ENCODE peak calls at places on chromosomes 3 and 15, in ten cellular contexts. M, A, Q, W, U, B, O, K, S and J are unnamed samples.

GRCh38 chr15:89330119-89330518 is 4.5 kb downstream of the POLG start:
- DNase-seq in W (no peak), U (no peak), S (no peak), Q (no peak), M (no peak), A (no peak), O (no peak), K (no peak), B (peak; percentile 29), J (no peak)

GRCh38 chr3:152399374-152399773 is 130.6 kb downstream of the MBNL1 start:
- DNase-seq in W (peak; percentile 56), O (peak; percentile 62), S (no peak), A (peak; percentile 61), U (peak; percentile 27), B (no peak), K (no peak), Q (no peak), M (no peak), J (no peak)

GRCh38 chr3:161295325-161295724 is 74.2 kb downstream of the NMD3 start:
- DNase-seq in Q (no peak), A (no peak), O (peak; percentile 43), M (no peak), B (no peak), K (no peak), W (peak; percentile 60), S (no peak), U (no peak), J (no peak)

GRCh38 chr3:154758109-154758868 is 321.8 kb upstream of the MME start:
- DNase-seq in A (peak; percentile 82), U (peak; percentile 16), K (no peak), Q (peak; percentile 19), O (peak; percentile 66), W (peak; percentile 65), S (peak; percentile 11), B (no peak), M (peak; percentile 25), J (peak; percentile 16)

GRCh38 chr3:170420307-170420821 is 1.7 kb downstream of the CLDN11 start:
- DNase-seq in K (no peak), W (no peak), O (peak; percentile 68), B (no peak), M (peak; percentile 68), U (no peak), A (peak; percentile 48), S (no peak), Q (no peak), J (no peak)

GRCh38 chr3:31274406-31275024 is 258.2 kb upstream of the STT3B start:
- DNase-seq in W (peak; percentile 30), S (no peak), B (no peak), A (no peak), U (no peak), Q (no peak), M (no peak), K (no peak), O (no peak), J (no peak)

GRCh38 chr3:25664066-25664809 is 469 bp downstream of the TOP2B start:
- DNase-seq in W (peak; percentile 46), S (peak; percentile 73), U (peak; percentile 77), M (peak; percentile 72), A (peak; percentile 39), Q (no peak), B (peak; percentile 77), O (peak; percentile 48), K (peak; percentile 68), J (no peak)

GRCh38 chr3:78204977-78205376 is 1165.1 kb downstream of the ROBO2 start:
- DNase-seq in A (peak; percentile 60), B (no peak), W (peak; percentile 81), S (peak; percentile 57), U (no peak), Q (peak; percentile 9), K (no peak), M (peak; percentile 46), O (peak; percentile 61), J (no peak)

GRCh38 chr15:80560601-80561025 is 134.5 kb upstream of the ABHD17C start:
- DNase-seq in O (peak; percentile 58), Q (no peak), K (no peak), B (no peak), W (no peak), A (no peak), M (no peak), S (no peak), U (peak; percentile 32), J (no peak)

GRCh38 chr15:40048155-40048792 is 9.3 kb upstream of the SRP14 start:
- DNase-seq in K (no peak), M (no peak), A (no peak), U (no peak), O (no peak), W (no peak), S (no peak), Q (no peak), B (no peak), J (peak; percentile 89)

GRCh38 chr3:110272525-110272924 is 799.1 kb upstream of the NECTIN3 start:
- DNase-seq in O (no peak), U (no peak), W (no peak), K (no peak), S (peak; percentile 52), Q (no peak), A (no peak), M (peak; percentile 29), B (no peak), J (no peak)

GRCh38 chr3:187773233-187773962 is 28.1 kb upstream of the BCL6 start:
- DNase-seq in K (no peak), Q (no peak), A (no peak), S (no peak), U (no peak), W (no peak), O (no peak), M (no peak), B (no peak), J (no peak)

GRCh38 chr3:25863011-25863415 is 73.1 kb downstream of the OXSM start:
- DNase-seq in K (no peak), A (no peak), S (no peak), M (no peak), W (no peak), Q (no peak), O (no peak), B (no peak), U (no peak), J (no peak)

GRCh38 chr3:129001817-129002572 is 891 bp downstream of the EFCC1 start:
- DNase-seq in S (peak; percentile 51), O (peak; percentile 26), K (no peak), A (no peak), U (no peak), W (no peak), Q (no peak), B (no peak), M (peak; percentile 73), J (no peak)

GRCh38 chr3:80367149-80367548 is 599.4 kb upstream of the ROBO1 start:
- DNase-seq in B (no peak), Q (no peak), A (no peak), W (no peak), O (no peak), S (no peak), K (no peak), U (no peak), M (peak; percentile 2), J (no peak)

GRCh38 chr3:101521251-101521701 is 8.3 kb upstream of the SENP7 start:
- DNase-seq in Q (no peak), U (peak; percentile 18), O (no peak), M (no peak), K (no peak), W (no peak), A (no peak), S (no peak), B (no peak), J (peak; percentile 59)

GRCh38 chr15:57439128-57440030 is 63.1 kb downstream of the CGNL1 start:
- DNase-seq in U (peak; percentile 6), A (no peak), K (no peak), O (no peak), B (no peak), W (no peak), S (no peak), Q (no peak), M (no peak), J (no peak)

DNA sequence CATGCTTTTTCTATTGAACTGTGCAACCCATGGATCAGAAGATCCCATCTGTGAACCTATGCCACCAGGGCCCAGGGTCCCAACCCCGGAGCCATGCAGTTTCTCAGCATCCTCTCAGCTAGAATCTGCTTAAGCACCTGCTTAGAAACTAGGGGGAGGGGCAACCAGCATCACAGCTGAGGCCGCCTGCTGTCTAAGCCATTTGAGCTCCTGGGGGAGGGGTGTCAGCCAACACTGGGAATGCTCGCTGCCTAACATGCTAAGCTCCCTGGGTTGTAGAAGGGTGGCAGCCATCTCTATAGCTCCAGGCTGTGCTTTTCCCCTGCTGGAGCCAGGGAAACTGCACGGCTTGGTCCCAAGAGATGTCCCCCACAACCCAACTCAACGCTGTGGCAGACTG is 322.8 kb downstream of the EDEM1 start:
- DNase-seq in W (no peak), M (no peak), S (no peak), B (no peak), A (no peak), O (no peak), Q (no peak), K (no peak), U (no peak), J (no peak)
- H3K4me3 ChIP-seq in W (no peak overlapping the region), M (no peak overlapping the region), S (no peak overlapping the region), B (no peak overlapping the region), A (no peak overlapping the region), O (no peak overlapping the region), Q (no peak overlapping the region), K (no peak overlapping the region), U (no peak overlapping the region), J (no peak overlapping the region)

GRCh38 chr3:15923640-15924405 is 126.0 kb upstream of the ANKRD28 start:
- DNase-seq in S (no peak), A (peak; percentile 8), K (no peak), O (no peak), M (no peak), W (no peak), U (peak; percentile 32), Q (no peak), B (no peak), J (peak; percentile 10)
- H3K4me3 ChIP-seq in S (no peak overlapping the region), A (no peak overlapping the region), K (no peak overlapping the region), O (no peak overlapping the region), M (no peak overlapping the region), W (no peak overlapping the region), U (no peak overlapping the region), Q (no peak overlapping the region), B (no peak overlapping the region), J (no peak overlapping the region)

GRCh38 chr15:43794269-43795037 is 2.3 kb downstream of the SERF2 start:
- DNase-seq in M (no peak), O (peak; percentile 56), W (peak; percentile 41), A (peak; percentile 40), Q (no peak), K (no peak), U (no peak), B (peak; percentile 19), S (peak; percentile 46), J (no peak)
- H3K4me3 ChIP-seq in M (peak overlapping the region; percentile 100), O (no peak overlapping the region), W (no peak overlapping the region), A (peak overlapping the region; percentile 100), Q (no peak overlapping the region), K (no peak overlapping the region), U (no peak overlapping the region), B (no peak overlapping the region), S (no peak overlapping the region), J (no peak overlapping the region)

DNA sequence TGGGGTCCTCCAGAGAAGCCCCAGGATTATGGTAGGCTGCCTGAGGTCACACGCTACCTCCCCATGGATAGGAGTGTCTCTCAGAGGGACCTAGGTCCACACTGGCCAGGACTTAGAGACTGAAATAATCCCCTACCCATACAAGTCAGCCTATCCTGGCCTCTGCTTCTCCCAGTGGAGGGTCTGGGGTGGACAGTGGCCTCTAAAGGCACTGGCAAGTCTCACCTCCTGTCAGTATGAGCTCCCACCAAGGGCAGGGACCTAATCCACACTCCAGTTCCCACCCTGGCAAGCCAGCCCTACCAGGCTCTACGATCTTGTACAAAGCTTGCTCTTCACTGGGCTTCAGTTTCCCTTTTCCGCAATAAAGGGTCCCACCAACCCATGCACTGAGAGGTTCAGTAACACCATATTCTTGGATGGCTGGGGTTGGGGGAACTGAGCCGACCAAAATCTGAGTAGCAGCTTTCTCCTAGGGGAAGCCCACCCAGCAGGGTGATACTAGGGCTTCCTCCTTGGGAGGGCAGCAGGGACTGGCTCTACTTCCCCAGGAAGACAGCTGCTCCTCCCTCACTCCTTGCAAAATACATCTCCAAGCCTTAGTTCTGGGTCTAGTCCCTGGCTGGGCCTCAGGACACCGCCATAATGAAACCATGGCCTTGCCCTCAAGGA is 2.4 kb downstream of the CISH start:
- DNase-seq in W (no peak), Q (no peak), S (no peak), K (no peak), O (no peak), B (no peak), M (no peak), U (no peak), A (no peak), J (no peak)
- H3K4me3 ChIP-seq in W (no peak overlapping the region), Q (no peak overlapping the region), S (no peak overlapping the region), K (peak overlapping the region; percentile 77), O (no peak overlapping the region), B (no peak overlapping the region), M (no peak overlapping the region), U (peak overlapping the region; percentile 87), A (no peak overlapping the region), J (no peak overlapping the region)